ENCODE peak calls at places on chromosomes 12 and 14, in five cellular contexts. T is mammary epithelial cell, H is GM23248, Q is fibroblast of lung, V is neural progenitor cell. G is an unnamed sample.

GRCh38 chr12:17383321-17383720 is 706.7 kb downstream of the RERGL start:
- DNase-seq in V (no peak), Q (no peak), T (no peak), H (no peak), G (no peak)

GRCh38 chr12:56637621-56638020 is 7.5 kb upstream of the BAZ2A start:
- DNase-seq in Q (no peak), H (no peak), T (no peak), V (no peak), G (no peak)

GRCh38 chr12:56220611-56221232 is 1.0 kb downstream of the RNF41 start:
- DNase-seq in T (peak; percentile 36), Q (peak; percentile 57), H (peak; percentile 66), V (no peak), G (peak; percentile 50)

GRCh38 chr12:63085120-63085519 is 65.9 kb downstream of the AVPR1A start:
- DNase-seq in T (no peak), H (no peak), Q (no peak), V (no peak), G (no peak)

GRCh38 chr12:55705802-55706402 is 1.8 kb downstream of the ITGA7 start:
- DNase-seq in V (peak; percentile 54), Q (no peak), H (no peak), T (no peak), G (no peak)

GRCh38 chr14:103194256-103195045 is 71.2 kb downstream of the TNFAIP2 start:
- DNase-seq in Q (peak; percentile 81), T (peak; percentile 48), H (peak; percentile 84), V (no peak), G (peak; percentile 63)

GRCh38 chr14:67241416-67242362 is at the start of gene PALS1:
- DNase-seq in T (peak; percentile 84), H (peak; percentile 94), V (no peak), Q (peak; percentile 76), G (peak; percentile 84)

GRCh38 chr12:15151141-15152091 is 69.8 kb downstream of the RERG start:
- DNase-seq in T (no peak), V (peak; percentile 38), H (peak; percentile 38), Q (peak; percentile 66), G (no peak)

GRCh38 chr12:51183816-51184215 is 10.9 kb upstream of the TFCP2 start:
- DNase-seq in H (peak; percentile 21), V (no peak), T (peak; percentile 12), Q (peak; percentile 22), G (peak; percentile 26)

GRCh38 chr14:22268875-22269274 is 320.1 kb downstream of the DAD1 start:
- DNase-seq in T (peak; percentile 91), Q (peak; percentile 7), V (no peak), H (peak; percentile 15), G (peak; percentile 54)

GRCh38 chr12:98595152-98595988 is 1.9 kb downstream of the SLC25A3 start:
- DNase-seq in T (peak; percentile 53), Q (peak; percentile 77), V (no peak), H (peak; percentile 75), G (peak; percentile 76)

GRCh38 chr12:6273209-6273928 is 37.1 kb upstream of the PLEKHG6 start:
- DNase-seq in Q (no peak), T (no peak), V (no peak), H (no peak), G (no peak)

GRCh38 chr14:66624319-66624937 is 116.5 kb downstream of the GPHN start:
- DNase-seq in V (peak; percentile 79), H (peak; percentile 77), Q (peak; percentile 82), T (peak; percentile 34), G (peak; percentile 36)

GRCh38 chr12:95709152-95709551 is 81.4 kb downstream of the NTN4 start:
- DNase-seq in H (no peak), T (no peak), V (no peak), Q (no peak), G (no peak)

GRCh38 chr14:61517861-61518802 is 177.2 kb upstream of the HIF1A start:
- DNase-seq in T (no peak), Q (no peak), V (no peak), H (no peak), G (no peak)

GRCh38 chr12:25518512-25518911 is 34.6 kb downstream of the LMNTD1 start:
- DNase-seq in V (no peak), T (peak; percentile 92), H (peak; percentile 55), Q (no peak), G (peak; percentile 77)

GRCh38 chr14:55803506-55804197 is 223.6 kb downstream of the KTN1 start:
- DNase-seq in Q (no peak), H (no peak), T (no peak), V (no peak), G (peak; percentile 50)

GRCh38 chr12:121444842-121445202 is 44.9 kb downstream of the RNF34 start:
- DNase-seq in Q (no peak), V (no peak), T (no peak), H (no peak), G (no peak)

GRCh38 chr14:64733321-64733720 is 29.1 kb downstream of the PLEKHG3 start:
- DNase-seq in H (no peak), T (no peak), Q (no peak), V (no peak), G (no peak)

GRCh38 chr12:95002754-95003153 is 743 bp downstream of the NDUFA12 start:
- DNase-seq in Q (no peak), H (peak; percentile 27), V (no peak), T (no peak), G (no peak)

GRCh38 chr14:49946320-49947141 is 53.6 kb downstream of the ARF6 start:
- DNase-seq in Q (peak; percentile 65), H (peak; percentile 80), V (no peak), T (peak; percentile 72), G (peak; percentile 76)

GRCh38 chr12:54251667-54252284 is 28.1 kb downstream of the CBX5 start:
- DNase-seq in T (no peak), V (peak; percentile 60), H (peak; percentile 79), Q (peak; percentile 64), G (peak; percentile 22)

GRCh38 chr12:72491399-72491798 is 219.2 kb downstream of the TRHDE start:
- DNase-seq in V (no peak), H (peak; percentile 12), Q (peak; percentile 67), T (no peak), G (peak; percentile 12)

GRCh38 chr14:55433880-55434804 is 6.3 kb downstream of the TBPL2 start:
- DNase-seq in T (no peak), Q (no peak), H (no peak), V (no peak), G (no peak)

GRCh38 chr14:101567252-101567651 is 6.0 kb downstream of the DIO3 start:
- DNase-seq in T (no peak), V (no peak), H (no peak), Q (no peak), G (no peak)

GRCh38 chr12:104590002-104590401 is 133.3 kb downstream of the CHST11 start:
- DNase-seq in V (no peak), T (no peak), Q (no peak), H (no peak), G (no peak)

DNA sequence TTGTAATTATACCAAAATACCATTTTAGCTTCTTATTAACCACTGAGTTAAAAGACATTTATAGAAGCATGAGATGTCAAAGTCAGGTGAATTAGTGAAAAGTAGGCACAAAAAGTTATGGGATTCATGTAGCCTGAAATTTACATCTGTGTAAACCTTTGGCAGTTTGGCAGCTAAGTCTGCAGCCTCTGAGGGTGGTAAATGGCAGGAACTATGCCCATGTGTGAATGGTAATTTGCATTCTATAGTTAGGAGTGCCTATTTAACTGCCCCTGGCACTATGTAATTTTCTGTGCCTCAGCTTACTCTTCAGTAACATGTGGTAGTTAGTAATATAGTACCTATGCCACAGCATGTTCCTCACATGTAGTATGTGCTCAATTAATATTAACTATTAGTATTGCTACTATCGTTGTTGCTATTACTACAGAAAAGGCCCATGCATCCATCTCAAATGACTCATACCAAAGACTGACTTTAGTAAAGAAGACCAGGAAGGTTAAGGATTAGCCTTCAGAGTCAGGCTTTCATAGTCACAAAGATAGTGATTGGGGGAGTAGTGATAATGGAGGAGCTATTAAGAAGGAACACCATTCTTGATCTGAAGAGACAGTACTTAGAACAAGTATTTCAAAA is 258.7 kb upstream of the BTG1 start:
- DNase-seq in V (no peak), Q (no peak), H (no peak), T (no peak), G (no peak)
- H3K9ac ChIP-seq in V (no peak overlapping the region), Q (no peak overlapping the region), H (no peak overlapping the region), T (no peak overlapping the region), G (no peak overlapping the region)

GRCh38 chr12:11729008-11729407 is 79.5 kb downstream of the ETV6 start:
- DNase-seq in V (no peak), H (no peak), Q (no peak), T (peak; percentile 56), G (no peak)
- H3K9ac ChIP-seq in V (no peak overlapping the region), H (no peak overlapping the region), Q (no peak overlapping the region), T (no peak overlapping the region), G (no peak overlapping the region)

DNA sequence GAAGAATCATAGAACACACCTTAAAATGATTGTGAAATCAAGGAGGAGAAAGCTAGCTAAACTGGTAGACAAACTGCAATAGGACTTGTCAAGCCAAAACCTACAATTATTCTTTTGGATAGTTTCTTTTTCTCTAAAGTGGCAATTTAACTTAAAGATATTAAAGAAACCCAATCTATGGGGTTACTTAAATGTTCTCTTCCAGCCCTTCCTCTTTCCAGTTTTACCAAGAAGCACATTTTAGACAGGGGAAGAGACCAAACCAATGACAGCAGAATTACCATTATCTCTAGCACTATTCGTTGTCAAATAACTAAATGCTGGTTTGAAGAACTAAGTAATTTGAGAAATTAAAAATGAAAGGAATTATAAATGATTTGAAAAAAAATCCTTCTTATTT is 732 bp upstream of the SLC16A7 start:
- DNase-seq in T (no peak), H (peak; percentile 2), V (no peak), Q (peak; percentile 2), G (no peak)
- H3K9ac ChIP-seq in T (no peak overlapping the region), H (peak overlapping the region; percentile 92), V (no peak overlapping the region), Q (peak overlapping the region; percentile 73), G (peak overlapping the region; percentile 89)

GRCh38 chr14:104768437-104769323 is 15.7 kb downstream of the SIVA1 start:
- DNase-seq in T (peak; percentile 67), Q (peak; percentile 81), V (peak; percentile 91), H (peak; percentile 81), G (peak; percentile 29)

GRCh38 chr14:104766256-104766862 is 13.4 kb downstream of the SIVA1 start:
- DNase-seq in H (no peak), T (no peak), Q (no peak), V (no peak), G (no peak)

GRCh38 chr14:104766863-104767633 is 14.1 kb downstream of the SIVA1 start:
- DNase-seq in T (no peak), Q (no peak), V (no peak), H (no peak), G (no peak)

GRCh38 chr14:104769324-104770071 is 16.6 kb downstream of the SIVA1 start:
- DNase-seq in V (no peak), Q (no peak), T (no peak), H (no peak), G (no peak)

GRCh38 chr14:104767634-104767918 is 14.6 kb downstream of the SIVA1 start:
- DNase-seq in T (no peak), H (no peak), Q (no peak), V (no peak), G (no peak)
- H3K9ac ChIP-seq in T (no peak overlapping the region), H (no peak overlapping the region), Q (no peak overlapping the region), V (no peak overlapping the region), G (no peak overlapping the region)